ENCODE peak calls at places on chromosomes 6 and 20, in seven cellular contexts. K is heart left ventricle, N is tibial artery, I is adrenal gland, W is endodermal cell, O is pancreas, U is body of pancreas. Q is an unnamed sample. For H3K4me1, the result is how much of the 10 kb centered on the place peaks cover.

GRCh38 chr6:170416959-170417606 is 110.5 kb downstream of the FAM120B start:
- DNase-seq in K (no peak), N (no peak), I (no peak), W (peak), O (no peak), U (no peak), Q (no peak)

GRCh38 chr6:40721252-40721936 is 134.2 kb upstream of the LRFN2 start:
- DNase-seq in K (no peak), N (no peak), I (no peak), W (no peak), O (no peak), U (no peak), Q (no peak)

GRCh38 chr6:53510751-53511150 is 34.1 kb downstream of the GCLC start:
- DNase-seq in K (no peak), N (no peak), I (no peak), W (no peak), O (no peak), U (no peak), Q (no peak)

GRCh38 chr6:19838442-19839236 is 1.5 kb downstream of the ID4 start:
- DNase-seq in K (peak), N (peak), I (no peak), W (peak), O (peak), U (peak), Q (no peak)

GRCh38 chr6:12403201-12403826 is 113.2 kb downstream of the EDN1 start:
- DNase-seq in K (no peak), N (no peak), I (peak), W (no peak), O (no peak), U (peak), Q (peak)

GRCh38 chr6:100229512-100229911 is 235.2 kb downstream of the SIM1 start:
- DNase-seq in K (no peak), N (no peak), I (no peak), W (no peak), O (peak), U (peak), Q (no peak)

GRCh38 chr6:46973029-46973428 is 51.3 kb upstream of the ADGRF5 start:
- DNase-seq in K (no peak), N (no peak), I (no peak), W (no peak), O (no peak), U (no peak), Q (no peak)

GRCh38 chr6:71349976-71350615 is 61.5 kb downstream of the OGFRL1 start:
- DNase-seq in K (no peak), N (peak), I (peak), W (no peak), O (no peak), U (no peak), Q (no peak)

GRCh38 chr20:45320948-45321595 is 13.0 kb upstream of the MATN4 start:
- DNase-seq in K (no peak), N (no peak), I (no peak), W (no peak), O (no peak), U (no peak), Q (no peak)

GRCh38 chr20:49559411-49560081 is 8.4 kb downstream of the PTGIS start:
- DNase-seq in K (no peak), N (peak), I (no peak), W (peak), O (no peak), U (no peak), Q (no peak)

GRCh38 chr6:133814797-133815196 is 74.1 kb upstream of the TCF21 start:
- DNase-seq in K (no peak), N (peak), I (no peak), W (no peak), O (no peak), U (no peak), Q (peak)

GRCh38 chr20:63175031-63175895 is 40.7 kb downstream of the YTHDF1 start:
- DNase-seq in K (no peak), N (no peak), I (no peak), W (no peak), O (no peak), U (no peak), Q (no peak)

GRCh38 chr6:5422321-5422915 is 161.1 kb downstream of the FARS2 start:
- DNase-seq in K (no peak), N (no peak), I (peak), W (peak), O (peak), U (peak), Q (peak)

GRCh38 chr6:90263653-90264052 is 33.0 kb downstream of the BACH2 start:
- DNase-seq in K (no peak), N (no peak), I (no peak), W (no peak), O (no peak), U (no peak), Q (no peak)

GRCh38 chr6:48994811-48995210 is 468.2 kb downstream of the MMUT start:
- DNase-seq in K (no peak), N (no peak), I (no peak), W (no peak), O (no peak), U (no peak), Q (no peak)

GRCh38 chr6:130421567-130421966 is 55.8 kb downstream of the TMEM200A start:
- DNase-seq in K (no peak), N (no peak), I (no peak), W (no peak), O (no peak), U (no peak), Q (no peak)

GRCh38 chr6:66210964-66211363 is 503.9 kb upstream of the EYS start:
- DNase-seq in K (no peak), N (no peak), I (no peak), W (no peak), O (no peak), U (no peak), Q (no peak)

GRCh38 chr6:89834884-89835792 is 5.5 kb downstream of the CASP8AP2 start:
- DNase-seq in K (no peak), N (no peak), I (no peak), W (no peak), O (no peak), U (no peak), Q (no peak)

GRCh38 chr6:157233686-157234085 is 89.6 kb downstream of the TMEM242 start:
- DNase-seq in K (no peak), N (no peak), I (no peak), W (peak), O (no peak), U (no peak), Q (no peak)

GRCh38 chr20:49455691-49456090 is 26.8 kb downstream of the KCNB1 start:
- DNase-seq in K (no peak), N (no peak), I (no peak), W (no peak), O (no peak), U (no peak), Q (no peak)

GRCh38 chr6:18595774-18596528 is 208.8 kb downstream of the RNF144B start:
- DNase-seq in K (no peak), N (peak), I (peak), W (peak), O (no peak), U (peak), Q (peak)

GRCh38 chr6:3659748-3660147 is 91.8 kb downstream of the PXDC1 start:
- DNase-seq in K (no peak), N (no peak), I (no peak), W (no peak), O (no peak), U (no peak), Q (no peak)

DNA sequence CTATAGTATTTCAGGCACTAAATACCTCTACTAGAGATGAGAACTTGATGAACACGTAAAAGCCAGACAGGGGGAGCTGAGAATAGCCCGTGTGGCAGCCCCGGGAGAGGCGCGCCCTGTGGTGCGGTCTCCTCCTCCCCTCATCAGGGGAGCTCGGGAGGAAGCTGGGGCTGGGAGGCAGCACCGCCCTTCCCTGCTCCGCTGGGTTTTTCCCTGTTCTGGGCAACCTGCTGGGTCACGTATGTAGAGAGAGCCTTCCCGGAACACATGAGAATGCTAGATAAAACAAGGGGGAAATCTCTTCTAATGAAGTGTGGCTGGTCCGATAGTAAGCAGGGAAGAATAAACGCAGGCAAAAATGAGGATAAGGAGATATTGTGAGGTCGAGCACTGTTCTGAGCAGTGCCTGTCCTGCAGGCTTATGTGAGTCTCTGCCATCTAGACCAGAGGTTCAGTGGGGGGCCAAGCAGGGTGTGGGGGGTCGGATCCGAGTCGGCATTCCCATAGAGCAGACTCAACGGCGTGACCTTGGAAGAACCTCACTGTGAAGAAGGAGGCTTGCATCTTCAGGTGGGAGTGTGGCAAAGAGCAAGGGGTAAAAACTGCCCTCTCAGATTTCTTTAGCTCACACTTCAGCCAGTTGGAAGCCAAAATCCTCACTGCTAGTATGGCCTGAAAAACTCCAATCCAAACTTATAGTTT is 13.4 kb upstream of the RPS6KA2 start:
- DNase-seq in K (peak), N (peak), I (no peak), W (peak), O (no peak), U (no peak), Q (no peak)
- H3K4me1 ChIP-seq in K (under half), N (under half), I (under half), W (under half), O (under half), U (under half), Q (under half)

GRCh38 chr6:34243901-34244884 is 4.6 kb downstream of the SMIM29 start:
- DNase-seq in K (peak), N (peak), I (peak), W (peak), O (no peak), U (peak), Q (no peak)
- TF ChIP-seq CTCF in K (no peak), N (no peak), I (no peak), W (peak), O (no peak), U (no peak), Q (peak)

GRCh38 chr6:15297895-15298590 is 52.2 kb downstream of the JARID2 start:
- DNase-seq in K (no peak), N (no peak), I (no peak), W (no peak), O (no peak), U (no peak), Q (no peak)

GRCh38 chr6:15293674-15294073 is 47.8 kb downstream of the JARID2 start:
- DNase-seq in K (peak), N (no peak), I (no peak), W (no peak), O (no peak), U (no peak), Q (no peak)

GRCh38 chr6:15296735-15297134 is 50.9 kb downstream of the JARID2 start:
- DNase-seq in K (no peak), N (no peak), I (no peak), W (no peak), O (no peak), U (no peak), Q (no peak)

GRCh38 chr6:15299430-15300131 is 53.7 kb downstream of the JARID2 start:
- DNase-seq in K (peak), N (peak), I (peak), W (no peak), O (no peak), U (peak), Q (peak)

DNA sequence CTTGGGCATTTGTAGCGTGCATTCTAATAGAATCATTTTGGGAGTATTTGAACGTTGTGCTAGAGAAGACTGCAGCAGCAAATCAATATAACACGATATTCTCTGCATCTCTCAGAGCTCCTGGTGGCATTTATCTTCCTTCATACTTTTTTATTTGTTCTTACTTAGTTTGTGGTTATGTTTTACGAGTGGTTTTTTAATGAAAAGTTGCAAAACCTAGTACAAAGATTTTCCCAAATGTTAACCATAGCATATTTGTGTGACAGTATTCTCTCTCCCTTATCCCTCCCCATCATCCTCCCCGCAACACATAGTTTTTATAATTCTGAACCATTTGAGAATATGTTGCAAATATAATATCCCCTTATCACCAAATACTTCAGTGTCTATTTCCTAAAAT is 50.4 kb downstream of the JARID2 start:
- DNase-seq in K (no peak), N (no peak), I (no peak), W (no peak), O (no peak), U (no peak), Q (no peak)
- H3K27ac ChIP-seq in K (no peak), N (no peak), I (no peak), W (no peak), O (no peak), U (no peak), Q (no peak)

GRCh38 chr6:13428528-13429405 is 58.6 kb downstream of the GFOD1 start:
- DNase-seq in K (no peak), N (no peak), I (no peak), W (no peak), O (no peak), U (no peak), Q (no peak)
- H3K4me1 ChIP-seq in K (under half), N (under half), I (under half), W (under half), O (under half), U (under half), Q (half or more)

DNA sequence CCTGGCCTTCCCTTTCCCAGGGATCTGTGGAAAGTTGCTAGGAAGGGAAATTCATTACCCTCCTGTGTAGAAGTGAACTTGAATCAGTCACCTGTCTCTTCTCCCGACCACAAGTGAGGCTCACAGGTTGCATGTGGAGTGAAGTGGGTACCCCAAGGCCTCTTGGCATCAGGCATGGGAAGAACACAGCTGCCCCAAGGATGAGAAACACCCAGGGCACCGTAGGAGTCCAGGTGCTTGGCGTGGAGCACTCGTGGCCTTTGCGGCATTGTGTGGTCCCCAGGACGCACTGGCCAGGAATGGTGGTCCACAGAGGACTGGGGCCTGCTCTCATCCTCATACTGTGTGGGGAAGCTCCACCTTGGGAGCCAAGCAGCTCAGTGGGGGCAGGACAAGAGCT is 47.5 kb upstream of the VSX1 start:
- DNase-seq in K (no peak), N (no peak), I (no peak), W (no peak), O (no peak), U (peak), Q (no peak)
- TF ChIP-seq CTCF in K (no peak), N (no peak), I (no peak), W (no peak), O (no peak), U (no peak), Q (no peak)

DNA sequence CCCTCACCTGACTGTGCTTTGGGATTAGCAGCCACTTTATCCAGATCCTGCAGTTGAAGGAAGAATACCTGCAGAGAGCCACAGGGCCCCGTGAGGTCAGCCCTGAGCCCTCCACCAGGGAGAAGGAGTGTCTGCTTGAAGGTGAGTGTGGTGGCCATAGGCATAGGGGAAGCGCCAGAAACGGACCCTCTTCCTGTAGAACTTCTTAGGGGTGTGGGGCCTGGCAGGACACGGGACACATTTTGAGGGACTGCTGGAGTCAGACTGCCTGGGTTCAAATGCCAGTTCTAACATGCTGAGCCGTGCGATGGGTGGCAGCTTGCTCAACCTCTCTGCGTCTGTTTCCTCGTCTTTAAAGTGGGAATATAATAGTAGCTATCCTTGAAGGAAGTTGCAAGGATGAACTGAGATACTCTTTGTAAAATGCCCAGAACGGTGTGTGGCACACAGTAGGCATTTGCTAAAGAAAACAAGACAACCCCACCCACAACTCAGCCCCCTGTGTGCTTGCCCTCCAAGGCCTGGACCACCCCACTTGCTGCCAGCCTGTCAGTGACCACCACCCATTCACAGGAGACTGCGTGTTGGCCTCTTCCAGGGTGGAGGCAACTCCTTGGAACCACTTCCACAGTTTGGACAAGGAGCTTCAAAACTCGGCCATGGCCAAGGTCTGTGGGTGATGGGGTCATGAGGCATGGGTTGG is 4.8 kb upstream of the BAK1 start:
- DNase-seq in K (no peak), N (no peak), I (no peak), W (peak), O (no peak), U (no peak), Q (no peak)
- H3K27ac ChIP-seq in K (no peak), N (no peak), I (no peak), W (no peak), O (no peak), U (no peak), Q (no peak)